ENCODE peak calls at places on chromosomes 5 and 9, in nine cellular contexts. One of them, this sample, is unnamed.

GRCh38 chr5:115686692-115687054 is 60.8 kb upstream of the TMED7 start:
- DNase-seq in NCI-H2171 treated with DMSO at 0.1 percent for 48 hours: peak
- DNase-seq in GM10248: no peak
- DNase-seq in ELR: peak
- DNase-seq in mucosa of descending colon: no peak
- DNase-seq in MCF 10A: peak
- DNase-seq in mammary epithelial cell: no peak
- DNase-seq in GM12891: no peak
- DNase-seq in glutamatergic neuron: no peak
- DNase-seq in this sample: no peak

GRCh38 chr5:54093081-54093492 is 217.3 kb downstream of the ARL15 start:
- DNase-seq in ELR: peak
- DNase-seq in GM12891: no peak
- DNase-seq in MCF 10A: peak
- DNase-seq in NCI-H2171 treated with DMSO at 0.1 percent for 48 hours: peak
- DNase-seq in glutamatergic neuron: no peak
- DNase-seq in mammary epithelial cell: peak
- DNase-seq in GM10248: no peak
- DNase-seq in mucosa of descending colon: no peak
- DNase-seq in this sample: no peak

GRCh38 chr5:177154003-177154643 is 20.6 kb downstream of the NSD1 start:
- DNase-seq in glutamatergic neuron: no peak
- DNase-seq in ELR: no peak
- DNase-seq in GM12891: no peak
- DNase-seq in GM10248: no peak
- DNase-seq in MCF 10A: no peak
- DNase-seq in NCI-H2171 treated with DMSO at 0.1 percent for 48 hours: no peak
- DNase-seq in mucosa of descending colon: peak
- DNase-seq in mammary epithelial cell: no peak
- DNase-seq in this sample: no peak

GRCh38 chr9:72315510-72316287 is 49.3 kb downstream of the ZFAND5 start:
- DNase-seq in mammary epithelial cell: peak
- DNase-seq in glutamatergic neuron: no peak
- DNase-seq in GM12891: no peak
- DNase-seq in MCF 10A: peak
- DNase-seq in GM10248: no peak
- DNase-seq in mucosa of descending colon: peak
- DNase-seq in NCI-H2171 treated with DMSO at 0.1 percent for 48 hours: peak
- DNase-seq in ELR: no peak
- DNase-seq in this sample: no peak

GRCh38 chr5:103657301-103657700 is 94.7 kb upstream of the NUDT12 start:
- DNase-seq in GM12891: no peak
- DNase-seq in GM10248: no peak
- DNase-seq in NCI-H2171 treated with DMSO at 0.1 percent for 48 hours: no peak
- DNase-seq in MCF 10A: no peak
- DNase-seq in ELR: no peak
- DNase-seq in glutamatergic neuron: no peak
- DNase-seq in mammary epithelial cell: no peak
- DNase-seq in mucosa of descending colon: no peak
- DNase-seq in this sample: no peak

GRCh38 chr5:108650997-108651396 is 96.7 kb upstream of the FER start:
- DNase-seq in GM10248: no peak
- DNase-seq in mucosa of descending colon: no peak
- DNase-seq in GM12891: no peak
- DNase-seq in MCF 10A: peak
- DNase-seq in NCI-H2171 treated with DMSO at 0.1 percent for 48 hours: no peak
- DNase-seq in glutamatergic neuron: no peak
- DNase-seq in mammary epithelial cell: peak
- DNase-seq in ELR: peak
- DNase-seq in this sample: no peak

GRCh38 chr5:65954200-65954599 is 27.8 kb downstream of the ERBIN start:
- DNase-seq in GM10248: no peak
- DNase-seq in NCI-H2171 treated with DMSO at 0.1 percent for 48 hours: no peak
- DNase-seq in mammary epithelial cell: no peak
- DNase-seq in MCF 10A: no peak
- DNase-seq in glutamatergic neuron: no peak
- DNase-seq in GM12891: no peak
- DNase-seq in mucosa of descending colon: no peak
- DNase-seq in ELR: no peak
- DNase-seq in this sample: no peak

GRCh38 chr5:58127132-58127485 is 332.8 kb downstream of the PLK2 start:
- DNase-seq in mammary epithelial cell: no peak
- DNase-seq in GM12891: no peak
- DNase-seq in GM10248: no peak
- DNase-seq in mucosa of descending colon: no peak
- DNase-seq in NCI-H2171 treated with DMSO at 0.1 percent for 48 hours: no peak
- DNase-seq in MCF 10A: no peak
- DNase-seq in glutamatergic neuron: no peak
- DNase-seq in ELR: no peak
- DNase-seq in this sample: no peak

GRCh38 chr5:107853696-107854095 is 183.0 kb upstream of the EFNA5 start:
- DNase-seq in ELR: no peak
- DNase-seq in glutamatergic neuron: no peak
- DNase-seq in mucosa of descending colon: no peak
- DNase-seq in GM12891: no peak
- DNase-seq in MCF 10A: no peak
- DNase-seq in mammary epithelial cell: no peak
- DNase-seq in NCI-H2171 treated with DMSO at 0.1 percent for 48 hours: no peak
- DNase-seq in GM10248: no peak
- DNase-seq in this sample: no peak

GRCh38 chr9:70079364-70080103 is 35.9 kb downstream of the MAMDC2 start:
- DNase-seq in GM10248: no peak
- DNase-seq in NCI-H2171 treated with DMSO at 0.1 percent for 48 hours: no peak
- DNase-seq in MCF 10A: peak
- DNase-seq in GM12891: no peak
- DNase-seq in mucosa of descending colon: peak
- DNase-seq in ELR: no peak
- DNase-seq in glutamatergic neuron: no peak
- DNase-seq in mammary epithelial cell: peak
- DNase-seq in this sample: no peak

GRCh38 chr5:175103746-175104145 is 340.2 kb downstream of the DRD1 start:
- DNase-seq in mucosa of descending colon: no peak
- DNase-seq in GM10248: no peak
- DNase-seq in NCI-H2171 treated with DMSO at 0.1 percent for 48 hours: no peak
- DNase-seq in glutamatergic neuron: no peak
- DNase-seq in GM12891: no peak
- DNase-seq in MCF 10A: no peak
- DNase-seq in ELR: no peak
- DNase-seq in mammary epithelial cell: no peak
- DNase-seq in this sample: no peak

GRCh38 chr5:122492675-122493074 is 180.6 kb downstream of the SNCAIP start:
- DNase-seq in GM12891: no peak
- DNase-seq in NCI-H2171 treated with DMSO at 0.1 percent for 48 hours: no peak
- DNase-seq in MCF 10A: peak
- DNase-seq in mammary epithelial cell: no peak
- DNase-seq in glutamatergic neuron: no peak
- DNase-seq in mucosa of descending colon: peak
- DNase-seq in ELR: peak
- DNase-seq in GM10248: no peak
- DNase-seq in this sample: no peak

GRCh38 chr9:31573561-31573960 is 810.9 kb upstream of the ACO1 start:
- DNase-seq in mucosa of descending colon: no peak
- DNase-seq in GM10248: no peak
- DNase-seq in GM12891: no peak
- DNase-seq in mammary epithelial cell: no peak
- DNase-seq in ELR: no peak
- DNase-seq in glutamatergic neuron: no peak
- DNase-seq in MCF 10A: no peak
- DNase-seq in NCI-H2171 treated with DMSO at 0.1 percent for 48 hours: no peak
- DNase-seq in this sample: no peak

GRCh38 chr5:148873690-148874485 is 47.5 kb downstream of the ADRB2 start:
- DNase-seq in mucosa of descending colon: no peak
- DNase-seq in mammary epithelial cell: no peak
- DNase-seq in ELR: no peak
- DNase-seq in GM12891: no peak
- DNase-seq in glutamatergic neuron: no peak
- DNase-seq in MCF 10A: no peak
- DNase-seq in GM10248: no peak
- DNase-seq in NCI-H2171 treated with DMSO at 0.1 percent for 48 hours: no peak
- DNase-seq in this sample: no peak

GRCh38 chr5:167816354-167816753 is 475.1 kb upstream of the WWC1 start:
- DNase-seq in MCF 10A: peak
- DNase-seq in NCI-H2171 treated with DMSO at 0.1 percent for 48 hours: no peak
- DNase-seq in glutamatergic neuron: no peak
- DNase-seq in GM10248: no peak
- DNase-seq in ELR: peak
- DNase-seq in GM12891: no peak
- DNase-seq in mammary epithelial cell: no peak
- DNase-seq in mucosa of descending colon: no peak
- DNase-seq in this sample: no peak

GRCh38 chr9:133893191-133893994 is 98.7 kb downstream of the VAV2 start:
- DNase-seq in glutamatergic neuron: no peak
- DNase-seq in mucosa of descending colon: no peak
- DNase-seq in mammary epithelial cell: no peak
- DNase-seq in NCI-H2171 treated with DMSO at 0.1 percent for 48 hours: no peak
- DNase-seq in GM10248: no peak
- DNase-seq in GM12891: no peak
- DNase-seq in MCF 10A: no peak
- DNase-seq in ELR: no peak
- DNase-seq in this sample: no peak

GRCh38 chr5:138054863-138055558 is 22.1 kb upstream of the FAM13B start:
- DNase-seq in glutamatergic neuron: no peak
- DNase-seq in GM12891: no peak
- DNase-seq in NCI-H2171 treated with DMSO at 0.1 percent for 48 hours: no peak
- DNase-seq in mucosa of descending colon: no peak
- DNase-seq in ELR: peak
- DNase-seq in MCF 10A: no peak
- DNase-seq in GM10248: no peak
- DNase-seq in mammary epithelial cell: peak
- DNase-seq in this sample: no peak

GRCh38 chr9:107355394-107355793 is 72.3 kb downstream of the RAD23B start:
- DNase-seq in NCI-H2171 treated with DMSO at 0.1 percent for 48 hours: no peak
- DNase-seq in MCF 10A: no peak
- DNase-seq in mammary epithelial cell: no peak
- DNase-seq in mucosa of descending colon: no peak
- DNase-seq in GM12891: no peak
- DNase-seq in GM10248: no peak
- DNase-seq in ELR: no peak
- DNase-seq in glutamatergic neuron: no peak
- DNase-seq in this sample: no peak